ENCODE peak calls at places on chromosome 18, in ten cellular contexts. V is fibroblast of lung, F is PC-9, T is PC-3, M is hepatocyte, I is endothelial cell of umbilical vein, Q is GM23338, P is A673, Y is mammary epithelial cell, H is HCT116. J is an unnamed sample.
A peak's percentile ranks its signal among the peaks of the same experiment; 100 is the strongest.

GRCh38 chr18:3815991-3816390 is 366.0 kb downstream of the TGIF1 start:
- DNase-seq in M (no peak), H (no peak), T (no peak), P (no peak), I (no peak), Y (no peak), V (no peak), F (no peak), Q (no peak), J (no peak)

GRCh38 chr18:67318651-67319050 is 197.9 kb downstream of the DSEL start:
- DNase-seq in Y (no peak), Q (no peak), I (no peak), T (peak; percentile 10), H (no peak), V (peak; percentile 34), M (no peak), F (no peak), P (no peak), J (no peak)

GRCh38 chr18:44852818-44853217 is 172.1 kb downstream of the SETBP1 start:
- DNase-seq in P (no peak), Y (no peak), F (no peak), H (no peak), M (no peak), V (no peak), T (no peak), Q (no peak), I (no peak), J (no peak)

GRCh38 chr18:60413944-60414547 is 41.5 kb upstream of the MC4R start:
- DNase-seq in V (peak; percentile 3), F (peak; percentile 3), H (peak; percentile 10), Y (peak; percentile 1), P (peak; percentile 14), T (peak; percentile 53), Q (peak; percentile 70), I (no peak), M (peak; percentile 28), J (no peak)

GRCh38 chr18:54561864-54562263 is 29.2 kb upstream of the DYNAP start:
- DNase-seq in F (no peak), V (no peak), P (no peak), H (no peak), M (no peak), Q (no peak), I (no peak), Y (no peak), T (peak; percentile 27), J (no peak)

GRCh38 chr18:9575558-9575957 is 38.8 kb downstream of the PPP4R1 start:
- DNase-seq in H (peak; percentile 89), Y (peak; percentile 74), M (peak; percentile 96), P (peak; percentile 31), Q (peak; percentile 83), T (peak; percentile 95), F (peak; percentile 75), V (peak; percentile 92), I (peak; percentile 94), J (no peak)

GRCh38 chr18:8800445-8800844 is 95.1 kb downstream of the MTCL1 start:
- DNase-seq in P (no peak), V (peak; percentile 100), T (peak; percentile 98), Y (peak; percentile 78), F (peak; percentile 79), H (peak; percentile 73), I (peak; percentile 24), M (peak; percentile 66), Q (peak; percentile 77), J (no peak)

GRCh38 chr18:45690975-45691815 is 32.8 kb upstream of the SLC14A1 start:
- DNase-seq in Y (peak; percentile 66), M (peak; percentile 86), F (peak; percentile 67), T (peak; percentile 78), I (peak; percentile 71), Q (peak; percentile 95), P (peak; percentile 81), H (peak; percentile 62), V (peak; percentile 67), J (peak; percentile 45)

GRCh38 chr18:62425465-62426190 is 97.2 kb upstream of the ZCCHC2 start:
- DNase-seq in T (peak; percentile 99), Q (peak; percentile 96), M (peak; percentile 93), P (peak; percentile 94), I (peak; percentile 98), H (peak; percentile 90), V (peak; percentile 94), Y (peak; percentile 93), F (peak; percentile 70), J (peak; percentile 89)

GRCh38 chr18:26745288-26745975 is 120.1 kb downstream of the AQP4 start:
- DNase-seq in I (no peak), M (no peak), P (no peak), T (peak; percentile 61), V (no peak), Y (no peak), F (no peak), Q (no peak), H (no peak), J (no peak)

GRCh38 chr18:77049938-77050337 is 82.6 kb downstream of the MBP start:
- DNase-seq in Q (no peak), I (no peak), F (no peak), T (no peak), Y (peak; percentile 49), H (no peak), P (no peak), V (no peak), M (no peak), J (no peak)

GRCh38 chr18:36321636-36322407 is 24.3 kb downstream of the FHOD3 start:
- DNase-seq in P (no peak), T (peak; percentile 69), I (no peak), F (peak; percentile 68), H (no peak), M (no peak), Y (peak; percentile 64), V (peak; percentile 71), Q (no peak), J (no peak)

GRCh38 chr18:3655637-3656050 is 205.7 kb downstream of the TGIF1 start:
- DNase-seq in M (peak; percentile 21), I (no peak), Y (no peak), H (no peak), V (no peak), P (no peak), T (no peak), Q (no peak), F (no peak), J (no peak)

GRCh38 chr18:26863921-26864497 is 1.5 kb downstream of the AQP4 start:
- DNase-seq in F (no peak), P (no peak), H (no peak), T (no peak), Q (peak; percentile 24), I (no peak), V (no peak), M (no peak), Y (no peak), J (no peak)

GRCh38 chr18:57441395-57441794 is 6.2 kb downstream of the ONECUT2 start:
- DNase-seq in M (no peak), F (no peak), H (no peak), P (no peak), Q (peak; percentile 77), I (no peak), T (no peak), V (peak; percentile 30), Y (peak; percentile 35), J (no peak)
- TF ChIP-seq EZH2 in M (peak; percentile 90), F (no peak), H (no peak), P (peak; percentile 83), Q (peak; percentile 87), I (no peak), T (no peak), V (peak; percentile 63), Y (peak; percentile 88), J (no peak)

GRCh38 chr18:11794195-11794594 is 57.0 kb upstream of the CHMP1B start:
- DNase-seq in T (no peak), F (no peak), H (no peak), M (no peak), V (no peak), Q (no peak), P (no peak), Y (no peak), I (no peak), J (no peak)
- TF ChIP-seq EZH2 in T (no peak), F (no peak), H (no peak), M (no peak), V (no peak), Q (no peak), P (no peak), Y (no peak), I (no peak), J (no peak)

GRCh38 chr18:50193796-50194622 is 938 bp downstream of the MYO5B start:
- DNase-seq in Y (no peak), I (no peak), V (no peak), F (peak; percentile 17), T (peak; percentile 1), P (no peak), M (peak; percentile 47), H (no peak), Q (peak; percentile 50), J (no peak)
- TF ChIP-seq EZH2 in Y (no peak), I (no peak), V (peak; percentile 85), F (no peak), T (no peak), P (peak; percentile 97), M (no peak), H (no peak), Q (peak; percentile 60), J (peak; percentile 85)

GRCh38 chr18:37564796-37565137 is 831 bp downstream of the CELF4 start:
- DNase-seq in M (peak; percentile 86), F (no peak), Q (peak; percentile 95), V (peak; percentile 45), Y (peak; percentile 34), I (peak; percentile 19), T (peak; percentile 4), P (peak; percentile 57), H (no peak), J (no peak)

GRCh38 chr18:37566479-37567060 is 972 bp upstream of the CELF4 start:
- DNase-seq in P (peak; percentile 3), T (no peak), Q (peak; percentile 46), F (no peak), Y (no peak), H (no peak), V (no peak), M (no peak), I (no peak), J (no peak)

GRCh38 chr18:37563810-37564511 is 1.6 kb downstream of the CELF4 start:
- DNase-seq in M (no peak), P (no peak), F (no peak), I (no peak), T (no peak), Y (no peak), H (no peak), V (no peak), Q (no peak), J (no peak)

GRCh38 chr18:37565985-37566478 is 434 bp upstream of the CELF4 start:
- DNase-seq in I (no peak), H (no peak), T (no peak), Q (peak; percentile 77), F (peak; percentile 1), V (peak; percentile 23), M (peak; percentile 80), P (peak; percentile 27), Y (peak; percentile 20), J (no peak)

DNA sequence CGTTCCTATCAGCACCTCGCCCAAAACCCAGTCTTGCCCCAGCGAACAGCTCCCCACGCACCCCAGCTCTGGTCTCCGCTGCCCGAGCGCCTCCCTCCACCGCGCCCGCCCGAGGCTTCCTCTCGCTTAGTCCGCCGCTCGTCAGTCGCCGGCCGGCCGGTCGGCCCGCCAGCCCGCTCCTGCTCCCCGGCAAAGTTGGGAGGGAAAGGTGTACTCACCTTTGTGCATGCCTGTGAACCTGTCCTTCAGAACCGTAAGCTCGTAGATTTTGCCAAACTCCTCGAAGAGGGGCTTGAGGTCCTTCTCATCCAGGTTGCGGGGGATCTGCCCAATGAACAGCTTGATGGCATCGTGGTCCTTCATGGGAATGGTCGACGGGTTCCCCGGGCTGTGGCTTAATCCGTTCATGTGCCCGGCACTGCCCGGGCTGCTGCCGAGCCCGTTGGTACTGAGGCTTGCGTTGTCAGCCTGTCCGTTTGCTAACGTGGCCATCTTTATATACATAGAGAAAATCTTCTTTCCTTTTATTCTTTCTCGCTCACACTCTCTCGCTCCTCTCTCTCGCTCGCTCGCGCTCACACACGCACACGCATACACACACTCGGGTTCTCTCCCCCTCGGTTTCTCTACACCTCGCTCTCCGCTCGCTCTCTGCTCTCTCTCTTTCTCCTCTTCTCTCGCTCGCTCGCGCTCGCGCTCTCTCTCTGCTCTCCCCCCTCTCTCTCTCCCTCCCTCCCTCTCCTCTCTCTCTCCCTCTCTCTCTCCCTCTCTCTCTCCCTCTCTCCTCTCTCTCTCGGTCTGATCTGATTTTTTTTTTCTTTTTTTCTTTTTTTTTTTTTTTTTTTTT is at the start of gene CELF4:
- DNase-seq in M (peak; percentile 38), Q (peak; percentile 28), Y (peak; percentile 15), P (peak; percentile 4), I (peak; percentile 5), T (no peak), H (no peak), V (no peak), F (no peak), J (no peak)
- TF ChIP-seq EZH2 in M (peak; percentile 42), Q (peak; percentile 30), Y (peak; percentile 74), P (peak; percentile 74), I (no peak), T (no peak), H (no peak), V (peak; percentile 90), F (no peak), J (peak; percentile 64)

J was measured in SK-N-MC.